ENCODE peak calls at places on chromosomes 7 and 10, in five cellular contexts. H, Y, Q, F and D are unnamed samples.

GRCh38 chr7:100040575-100040974 is 9.0 kb upstream of the ZSCAN21 start:
- DNase-seq in H (no peak), F (no peak), Q (no peak), Y (no peak), D (no peak)

GRCh38 chr7:150322833-150323681 is at the start of the genes ACTR3C and LRRC61:
- DNase-seq in Q (peak; percentile 45), H (no peak), F (peak; percentile 48), Y (no peak), D (peak; percentile 64)

GRCh38 chr7:130141161-130141857 is 63.9 kb downstream of the TMEM209 start:
- DNase-seq in H (peak; percentile 42), Q (peak; percentile 12), Y (peak; percentile 59), F (peak; percentile 98), D (peak; percentile 64)

GRCh38 chr10:58488921-58489320 is 23.8 kb upstream of the BICC1 start:
- DNase-seq in H (no peak), Q (no peak), F (no peak), Y (peak; percentile 80), D (no peak)

GRCh38 chr7:145005601-145006000 is 169.7 kb upstream of the TPK1 start:
- DNase-seq in Q (no peak), Y (no peak), F (no peak), H (no peak), D (no peak)

GRCh38 chr10:23194471-23194965 is 2.4 kb downstream of the PTF1A start:
- DNase-seq in Y (no peak), H (no peak), F (no peak), Q (no peak), D (no peak)

GRCh38 chr10:84194424-84195043 is at the start of gene CDHR1:
- DNase-seq in Q (peak; percentile 33), H (no peak), F (peak; percentile 6), Y (no peak), D (no peak)

GRCh38 chr7:21076579-21076978 is 289.9 kb upstream of the SP8 start:
- DNase-seq in H (no peak), Q (no peak), Y (no peak), F (no peak), D (no peak)

GRCh38 chr7:128708824-128709223 is 30.3 kb upstream of the CALU start:
- DNase-seq in Q (no peak), H (no peak), F (no peak), Y (no peak), D (no peak)

GRCh38 chr10:132706701-132707100 is 79.2 kb downstream of the NKX6-2 start:
- DNase-seq in Q (no peak), F (no peak), H (no peak), Y (no peak), D (no peak)

GRCh38 chr7:44415047-44415446 is 75.4 kb downstream of the NUDCD3 start:
- DNase-seq in Y (no peak), H (no peak), F (no peak), Q (no peak), D (no peak)

GRCh38 chr7:142696456-142697179 is 52.7 kb upstream of the PRSS1 start:
- DNase-seq in Q (no peak), H (no peak), Y (no peak), F (no peak), D (no peak)

GRCh38 chr7:88206235-88206634 is 13.6 kb downstream of the SRI start:
- DNase-seq in Y (no peak), Q (no peak), H (no peak), F (no peak), D (no peak)

GRCh38 chr10:91759581-91759986 is 38.6 kb upstream of the TNKS2 start:
- DNase-seq in Q (no peak), F (no peak), H (no peak), Y (no peak), D (no peak)

GRCh38 chr10:110632591-110633215 is 11.4 kb upstream of the RBM20 start:
- DNase-seq in F (no peak), H (no peak), Q (no peak), Y (no peak), D (no peak)

GRCh38 chr10:21399392-21400015 is 126.0 kb downstream of the SKIDA1 start:
- DNase-seq in F (no peak), H (no peak), Y (peak; percentile 54), Q (no peak), D (no peak)

GRCh38 chr10:77287647-77288120 is 349.9 kb downstream of the KCNMA1 start:
- DNase-seq in F (no peak), Y (no peak), Q (no peak), H (no peak), D (no peak)

GRCh38 chr7:84548366-84549085 is 353.9 kb upstream of the SEMA3A start:
- DNase-seq in H (no peak), Q (no peak), F (no peak), Y (peak; percentile 28), D (no peak)

GRCh38 chr7:107746006-107746405 is 2.1 kb downstream of the CBLL1 start:
- DNase-seq in H (no peak), F (no peak), Q (no peak), Y (no peak), D (no peak)

GRCh38 chr10:119413738-119414611 is 128.5 kb downstream of the RGS10 start:
- DNase-seq in Q (no peak), H (no peak), F (no peak), Y (no peak), D (no peak)

GRCh38 chr7:120229094-120229493 is 43.9 kb upstream of the KCND2 start:
- DNase-seq in F (no peak), Q (no peak), H (no peak), Y (peak; percentile 4), D (no peak)